ENCODE peak calls at places on chromosomes 3 and 15, in ten cellular contexts. K, M, F, Q, C, D, T, R, J and I are unnamed samples.

GRCh38 chr3:30720586-30721313 is 114.3 kb downstream of the TGFBR2 start:
- DNase-seq in T (no peak), Q (no peak), J (no peak), C (no peak), K (no peak), R (peak), F (no peak), D (no peak), M (no peak), I (no peak)

GRCh38 chr3:18389108-18389733 is 35.9 kb downstream of the SATB1 start:
- DNase-seq in C (no peak), R (peak), D (no peak), J (no peak), T (no peak), M (no peak), Q (no peak), F (no peak), K (no peak), I (peak)

GRCh38 chr3:64244011-64244942 is 19.0 kb upstream of the PRICKLE2 start:
- DNase-seq in C (no peak), J (no peak), Q (no peak), F (no peak), D (no peak), R (peak), M (no peak), K (no peak), T (no peak), I (peak)

GRCh38 chr3:195004512-195005250 is 266.3 kb downstream of the XXYLT1 start:
- DNase-seq in K (no peak), Q (no peak), R (no peak), T (no peak), M (no peak), C (no peak), D (no peak), J (no peak), F (no peak), I (no peak)

GRCh38 chr15:69782809-69783208 is 314.9 kb downstream of the TLE3 start:
- DNase-seq in D (no peak), K (no peak), Q (no peak), R (no peak), F (no peak), T (no peak), C (no peak), J (peak), M (no peak), I (no peak)

GRCh38 chr3:144380832-144381231 is 409.2 kb downstream of the DIPK2A start:
- DNase-seq in C (no peak), J (peak), M (no peak), Q (no peak), F (no peak), D (no peak), T (no peak), K (no peak), R (no peak), I (no peak)

GRCh38 chr15:100687532-100688215 is 85.3 kb downstream of the ASB7 start:
- DNase-seq in T (no peak), K (no peak), C (no peak), J (no peak), M (no peak), R (no peak), Q (no peak), F (no peak), D (no peak), I (no peak)

GRCh38 chr15:64426845-64427465 is 33.4 kb upstream of the ZNF609 start:
- DNase-seq in C (no peak), K (no peak), F (no peak), Q (no peak), M (no peak), D (no peak), T (no peak), R (peak), J (no peak), I (peak)

GRCh38 chr3:143274291-143274690 is 154.7 kb downstream of the CHST2 start:
- DNase-seq in K (no peak), R (no peak), M (no peak), F (no peak), J (no peak), C (no peak), T (no peak), D (no peak), Q (no peak), I (no peak)

GRCh38 chr3:39056151-39056550 is 4.3 kb downstream of the WDR48 start:
- DNase-seq in C (no peak), T (no peak), D (no peak), F (no peak), M (no peak), J (no peak), Q (no peak), K (no peak), R (no peak), I (no peak)

GRCh38 chr3:9435320-9435719 is 37.9 kb downstream of the SETD5 start:
- DNase-seq in F (no peak), T (no peak), Q (no peak), R (no peak), C (no peak), K (no peak), J (no peak), M (no peak), D (no peak), I (no peak)

GRCh38 chr3:45772341-45773035 is 23.8 kb downstream of the SLC6A20 start:
- DNase-seq in T (no peak), C (peak), R (no peak), M (peak), F (no peak), K (no peak), J (peak), D (no peak), Q (no peak), I (no peak)

GRCh38 chr15:60961541-60961940 is 267.6 kb downstream of the RORA start:
- DNase-seq in F (no peak), M (no peak), K (no peak), R (no peak), C (no peak), J (no peak), D (no peak), Q (no peak), T (no peak), I (no peak)

GRCh38 chr3:161695811-161696210 is 199.2 kb downstream of the OTOL1 start:
- DNase-seq in M (no peak), T (no peak), J (no peak), C (no peak), Q (no peak), R (no peak), K (no peak), F (no peak), D (no peak), I (no peak)

GRCh38 chr3:108493862-108494261 is 16.5 kb downstream of the MYH15 start:
- DNase-seq in K (no peak), C (peak), F (no peak), T (no peak), M (no peak), J (no peak), D (peak), R (peak), Q (no peak), I (peak)

GRCh38 chr3:177772908-177773557 is 575.8 kb upstream of the TBL1XR1 start:
- DNase-seq in C (no peak), Q (no peak), R (no peak), J (no peak), T (no peak), F (no peak), M (no peak), K (no peak), D (no peak), I (peak)

GRCh38 chr3:24123596-24123995 is 178.5 kb downstream of the NR1D2 start:
- DNase-seq in M (no peak), T (no peak), F (no peak), K (no peak), Q (no peak), C (no peak), D (no peak), J (no peak), R (no peak), I (no peak)

GRCh38 chr15:42159381-42160015 is 3.1 kb upstream of the PLA2G4F start:
- DNase-seq in C (no peak), J (peak), Q (no peak), T (no peak), F (no peak), K (no peak), R (no peak), D (no peak), M (peak), I (no peak)

GRCh38 chr3:54600441-54601204 is 327.2 kb downstream of the LRTM1 start:
- DNase-seq in K (no peak), M (no peak), J (no peak), Q (no peak), R (no peak), D (no peak), T (no peak), F (no peak), C (no peak), I (no peak)

GRCh38 chr3:68090571-68090970 is 436.2 kb upstream of the SUCLG2 start:
- DNase-seq in J (no peak), R (no peak), Q (no peak), D (no peak), M (no peak), T (no peak), K (no peak), F (no peak), C (no peak), I (no peak)

GRCh38 chr15:48337626-48338025 is 6.4 kb downstream of the DUT start:
- DNase-seq in M (no peak), K (no peak), J (no peak), D (no peak), C (no peak), Q (no peak), F (no peak), R (no peak), T (no peak), I (no peak)

GRCh38 chr3:159239054-159239453 is 437.2 kb downstream of the MFSD1 start:
- DNase-seq in D (no peak), J (no peak), M (no peak), K (no peak), R (no peak), T (no peak), Q (no peak), F (no peak), C (no peak), I (no peak)

GRCh38 chr15:66154581-66154980 is 99.0 kb downstream of the MEGF11 start:
- DNase-seq in K (no peak), D (no peak), C (no peak), Q (no peak), R (no peak), M (no peak), J (no peak), T (no peak), F (no peak), I (no peak)

GRCh38 chr3:135655328-135655727 is 310.2 kb upstream of the PPP2R3A start:
- DNase-seq in J (no peak), M (no peak), Q (no peak), K (no peak), C (no peak), T (no peak), F (no peak), R (no peak), D (no peak), I (no peak)

GRCh38 chr3:72938471-72939265 is 50.8 kb downstream of the GXYLT2 start:
- DNase-seq in C (no peak), R (peak), F (no peak), M (peak), D (peak), K (peak), J (peak), Q (no peak), T (no peak), I (peak)

GRCh38 chr3:62084558-62084957 is 288.8 kb downstream of the FEZF2 start:
- DNase-seq in C (no peak), K (no peak), D (no peak), Q (no peak), F (no peak), M (no peak), R (no peak), J (no peak), T (no peak), I (no peak)

GRCh38 chr3:98741121-98741716 is 21.9 kb upstream of the ST3GAL6 start:
- DNase-seq in J (no peak), C (no peak), R (peak), M (no peak), K (no peak), D (no peak), F (no peak), Q (no peak), T (no peak), I (no peak)

GRCh38 chr15:42273900-42274692 is 863 bp upstream of the TMEM87A start:
- DNase-seq in T (peak), J (peak), C (peak), D (peak), M (peak), K (peak), R (peak), Q (peak), F (peak), I (peak)

GRCh38 chr3:107806021-107806420 is 283.3 kb downstream of the BBX start:
- DNase-seq in C (no peak), D (no peak), J (no peak), M (no peak), K (no peak), T (no peak), F (no peak), Q (no peak), R (no peak), I (no peak)

GRCh38 chr15:101492752-101493692 is 3.5 kb upstream of the PCSK6 start:
- DNase-seq in T (no peak), J (no peak), D (no peak), R (no peak), M (no peak), Q (no peak), F (no peak), K (no peak), C (no peak), I (peak)

GRCh38 chr3:31550452-31551251 is 17.9 kb downstream of the STT3B start:
- DNase-seq in Q (no peak), D (no peak), C (no peak), M (no peak), K (no peak), T (no peak), R (peak), J (no peak), F (no peak), I (peak)

GRCh38 chr15:60551781-60552161 is 72.8 kb upstream of the ICE2 start:
- DNase-seq in C (no peak), F (no peak), R (peak), M (no peak), D (no peak), Q (no peak), K (no peak), T (no peak), J (no peak), I (no peak)

GRCh38 chr3:130820976-130821375 is 72.9 kb upstream of the ATP2C1 start:
- DNase-seq in D (no peak), Q (no peak), F (no peak), R (peak), J (no peak), C (no peak), M (peak), T (no peak), K (no peak), I (peak)

GRCh38 chr3:128483657-128484403 is 9.2 kb downstream of the GATA2 start:
- DNase-seq in J (no peak), C (no peak), F (no peak), D (no peak), T (peak), Q (no peak), K (no peak), M (no peak), R (no peak), I (no peak)

GRCh38 chr3:134650431-134651346 is at the start of gene KY:
- DNase-seq in T (no peak), M (peak), Q (no peak), D (peak), K (no peak), C (no peak), R (peak), F (no peak), J (peak), I (peak)

GRCh38 chr3:177810162-177810623 is 612.9 kb upstream of the TBL1XR1 start:
- DNase-seq in M (no peak), F (no peak), J (no peak), T (no peak), R (peak), D (no peak), Q (no peak), K (no peak), C (no peak), I (no peak)

GRCh38 chr3:166123576-166123975 is 286.4 kb upstream of the BCHE start:
- DNase-seq in M (no peak), D (no peak), Q (no peak), F (no peak), C (no peak), T (no peak), R (no peak), J (no peak), K (no peak), I (no peak)

GRCh38 chr3:55780913-55781312 is 293.8 kb upstream of the WNT5A start:
- DNase-seq in T (no peak), K (no peak), F (no peak), J (no peak), M (no peak), D (no peak), C (no peak), R (no peak), Q (no peak), I (no peak)

GRCh38 chr3:115789480-115789879 is 166.2 kb downstream of the GAP43 start:
- DNase-seq in D (no peak), Q (no peak), K (no peak), M (no peak), C (no peak), R (no peak), T (no peak), J (no peak), F (no peak), I (no peak)

GRCh38 chr3:115790759-115791158 is 167.4 kb downstream of the GAP43 start:
- DNase-seq in J (no peak), R (peak), K (no peak), D (no peak), T (no peak), F (no peak), C (no peak), Q (no peak), M (peak), I (peak)

GRCh38 chr3:115788921-115789470 is 165.7 kb downstream of the GAP43 start:
- DNase-seq in K (no peak), J (no peak), D (no peak), C (no peak), T (no peak), R (peak), Q (no peak), F (no peak), M (no peak), I (no peak)

GRCh38 chr3:115787818-115788217 is 164.5 kb downstream of the GAP43 start:
- DNase-seq in C (no peak), M (no peak), K (no peak), Q (no peak), T (no peak), D (no peak), F (no peak), J (no peak), R (no peak), I (no peak)

GRCh38 chr3:115792206-115792955 is 169.1 kb downstream of the GAP43 start:
- DNase-seq in J (no peak), K (no peak), F (no peak), T (no peak), R (peak), C (no peak), Q (no peak), M (no peak), D (no peak), I (peak)
- TF ChIP-seq POLR2A in J (no peak), K (no peak), F (no peak), T (no peak), R (no peak), C (no peak), Q (no peak), M (no peak), D (no peak), I (no peak)

GRCh38 chr3:51938780-51939425 is 2.8 kb downstream of the RRP9 start:
- DNase-seq in F (no peak), C (no peak), J (peak), K (no peak), D (no peak), T (peak), R (no peak), M (peak), Q (no peak), I (no peak)
- TF ChIP-seq POLR2A in F (no peak), C (no peak), J (no peak), K (no peak), D (no peak), T (no peak), R (no peak), M (no peak), Q (no peak), I (no peak)

GRCh38 chr15:51971353-51972133 is at the start of gene LEO1:
- DNase-seq in J (peak), Q (peak), F (peak), K (peak), R (peak), T (peak), D (peak), M (peak), C (peak), I (peak)
- TF ChIP-seq POLR2A in J (no peak), Q (peak), F (peak), K (no peak), R (peak), T (no peak), D (peak), M (peak), C (peak), I (peak)

DNA sequence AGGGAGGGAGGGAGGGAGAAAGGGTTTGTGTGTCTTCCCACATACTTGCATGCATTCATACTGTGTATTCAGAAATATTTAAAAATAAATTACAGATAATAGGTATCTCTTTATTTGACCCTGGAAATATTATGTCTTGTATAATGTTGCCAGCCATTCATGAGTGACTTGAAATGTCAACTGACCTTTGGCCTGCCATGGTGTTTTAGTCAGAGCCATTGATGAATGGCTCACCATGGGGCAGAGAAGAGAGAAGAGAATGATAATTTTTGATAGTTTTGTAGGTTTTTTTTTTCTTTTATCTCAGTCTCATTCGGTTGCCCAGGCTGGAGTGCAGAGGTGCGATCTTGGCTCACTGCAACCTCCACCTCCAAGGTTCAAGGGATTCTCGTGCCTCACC is 121.2 kb downstream of the ATG7 start:
- DNase-seq in K (no peak), F (no peak), C (no peak), R (no peak), Q (no peak), M (no peak), J (no peak), T (no peak), D (no peak), I (no peak)
- TF ChIP-seq POLR2A in K (no peak), F (no peak), C (no peak), R (no peak), Q (no peak), M (no peak), J (no peak), T (no peak), D (no peak), I (no peak)

GRCh38 chr3:150409527-150410310 is 1.6 kb downstream of the TSC22D2 start:
- DNase-seq in R (peak), M (peak), K (peak), T (peak), J (peak), Q (peak), F (no peak), C (peak), D (peak), I (peak)
- TF ChIP-seq POLR2A in R (no peak), M (peak), K (no peak), T (no peak), J (no peak), Q (peak), F (peak), C (peak), D (peak), I (peak)

GRCh38 chr3:193592841-193593665 is at the start of gene OPA1:
- DNase-seq in T (peak), Q (peak), D (peak), M (peak), K (peak), F (peak), R (peak), C (peak), J (peak), I (peak)
- TF ChIP-seq POLR2A in T (no peak), Q (peak), D (peak), M (peak), K (peak), F (peak), R (peak), C (peak), J (no peak), I (peak)

GRCh38 chr3:101128786-101129185 is 135.6 kb upstream of the ABI3BP start:
- DNase-seq in R (no peak), J (peak), K (no peak), Q (no peak), D (no peak), F (no peak), C (no peak), M (no peak), T (no peak), I (no peak)
- TF ChIP-seq POLR2A in R (no peak), J (no peak), K (no peak), Q (no peak), D (no peak), F (no peak), C (no peak), M (no peak), T (no peak), I (no peak)